ENCODE peak calls at places on chromosome 9, in four cellular contexts. D is stimulated activated naive CD8-positive, alpha-beta T cell treated with anti-CD3 and anti-CD28 coated beads, Interleukin-15, Interleukin-2, amounts not matched to agents 100 U/mL and 50 U/mL, for 24 hours; E is HFFc6; Z is HFF-Myc. F is an unnamed sample.

GRCh38 chr9:129619787-129620668 is 873 bp downstream of the C9orf50 start:
- DNase-seq in Z (no peak), D (peak), E (no peak), F (peak)

GRCh38 chr9:15249042-15249818 is 57.8 kb downstream of the TTC39B start:
- DNase-seq in E (peak), Z (peak), D (no peak), F (no peak)

GRCh38 chr9:16521868-16522381 is 348.5 kb downstream of the BNC2 start:
- DNase-seq in Z (peak), E (peak), D (no peak), F (no peak)

GRCh38 chr9:79471577-79472543 is 99.9 kb upstream of the TLE4 start:
- DNase-seq in Z (no peak), D (peak), E (peak), F (peak)

GRCh38 chr9:14326264-14326826 is 12.4 kb upstream of the NFIB start:
- DNase-seq in D (no peak), E (peak), Z (no peak), F (peak)

GRCh38 chr9:6383551-6384225 is 29.3 kb upstream of the UHRF2 start:
- DNase-seq in E (peak), Z (no peak), D (no peak), F (no peak)

GRCh38 chr9:80664327-80665210 is 1024.8 kb downstream of the TLE1 start:
- DNase-seq in E (no peak), Z (no peak), D (no peak), F (peak)

GRCh38 chr9:91842358-91842757 is 107.7 kb downstream of the ROR2 start:
- DNase-seq in E (no peak), D (no peak), Z (no peak), F (no peak)

GRCh38 chr9:98280162-98280561 is 24.7 kb upstream of the TBC1D2 start:
- DNase-seq in D (no peak), Z (no peak), E (no peak), F (no peak)

GRCh38 chr9:87292449-87293191 is 205.0 kb upstream of the DAPK1 start:
- DNase-seq in E (peak), Z (no peak), D (no peak), F (no peak)

GRCh38 chr9:121373401-121373769 is 3.3 kb upstream of the STOM start:
- DNase-seq in D (no peak), E (no peak), Z (no peak), F (no peak)

GRCh38 chr9:93205045-93205768 is 21.3 kb downstream of the WNK2 start:
- DNase-seq in D (no peak), E (peak), Z (no peak), F (peak)

GRCh38 chr9:98225015-98225442 is 30.4 kb downstream of the TBC1D2 start:
- DNase-seq in D (no peak), E (no peak), Z (no peak), F (no peak)

GRCh38 chr9:100575765-100576368 is 2.0 kb upstream of the CAVIN4 start:
- DNase-seq in Z (no peak), D (no peak), E (peak), F (no peak)

GRCh38 chr9:35673132-35673997 is at the start of gene CA9:
- DNase-seq in E (no peak), D (no peak), Z (no peak), F (no peak)

GRCh38 chr9:83935276-83935890 is 14.2 kb upstream of the KIF27 start:
- DNase-seq in D (no peak), Z (peak), E (peak), F (no peak)

GRCh38 chr9:88198346-88198807 is 60.1 kb upstream of the SPATA31C2 start:
- DNase-seq in Z (no peak), E (peak), D (no peak), F (no peak)

GRCh38 chr9:128304971-128305288 is 17.3 kb downstream of the TRUB2 start:
- DNase-seq in E (no peak), Z (no peak), D (no peak), F (no peak)

GRCh38 chr9:135926402-135927194 is 19.3 kb upstream of the CAMSAP1 start:
- DNase-seq in E (peak), D (peak), Z (no peak), F (no peak)

GRCh38 chr9:70478963-70479641 is 64.6 kb upstream of the KLF9 start:
- DNase-seq in E (no peak), Z (no peak), D (no peak), F (no peak)

GRCh38 chr9:127452481-127453092 is 1.3 kb downstream of the LRSAM1 start:
- DNase-seq in Z (peak), D (no peak), E (peak), F (no peak)

GRCh38 chr9:34929506-34930102 is 28.5 kb upstream of the PHF24 start:
- DNase-seq in D (peak), Z (peak), E (no peak), F (peak)

GRCh38 chr9:13351768-13352386 is 72.4 kb upstream of the MPDZ start:
- DNase-seq in E (peak), D (no peak), Z (peak), F (no peak)